ENCODE peak calls at places on chromosomes 11 and 22, in four cellular contexts. E is IMR-90, V is H1, C is H9. A is an unnamed sample.
A peak's percentile ranks its signal among the peaks of the same experiment; 100 is the strongest.

GRCh38 chr11:80948781-80949180 is 1508.0 kb upstream of the TENM4 start:
- DNase-seq in E (no peak), V (no peak), C (no peak), A (no peak)

GRCh38 chr11:67667490-67668190 is 6.8 kb downstream of the ALDH3B2 start:
- DNase-seq in E (no peak), V (no peak), C (no peak), A (no peak)

GRCh38 chr11:124915541-124916369 is 3.3 kb upstream of the HEPN1 start:
- DNase-seq in E (peak; percentile 80), V (no peak), C (no peak), A (no peak)

GRCh38 chr11:8290122-8290810 is 26.6 kb upstream of the LMO1 start:
- DNase-seq in E (no peak), V (no peak), C (peak; percentile 15), A (peak; percentile 46)

GRCh38 chr11:86800956-86801264 is 568 bp downstream of the PRSS23 start:
- DNase-seq in E (no peak), V (no peak), C (no peak), A (no peak)

GRCh38 chr11:101127348-101127698 is 2.3 kb downstream of the PGR start:
- DNase-seq in E (no peak), V (peak; percentile 76), C (peak; percentile 50), A (peak; percentile 49)

GRCh38 chr11:112157274-112157766 is 6.6 kb downstream of the IL18 start:
- DNase-seq in E (peak; percentile 100), V (no peak), C (no peak), A (peak; percentile 26)

GRCh38 chr11:30453705-30454104 is 130.8 kb downstream of the ARL14EP start:
- DNase-seq in E (no peak), V (no peak), C (peak; percentile 58), A (no peak)

GRCh38 chr22:48805516-48805915 is 1022.2 kb downstream of the BRD1 start:
- DNase-seq in E (no peak), V (no peak), C (no peak), A (no peak)

GRCh38 chr11:70076461-70076931 is 1.6 kb upstream of the ANO1 start:
- DNase-seq in E (no peak), V (no peak), C (no peak), A (no peak)

GRCh38 chr11:8709002-8709672 is 26.5 kb downstream of the RPL27A start:
- DNase-seq in E (peak; percentile 95), V (no peak), C (peak; percentile 50), A (no peak)

GRCh38 chr11:60265373-60266214 is 14.9 kb upstream of the MS4A4A start:
- DNase-seq in E (peak; percentile 7), V (no peak), C (no peak), A (peak; percentile 62)

GRCh38 chr11:119323532-119324033 is 6.7 kb upstream of the MCAM start:
- DNase-seq in E (peak; percentile 66), V (peak; percentile 98), C (peak; percentile 82), A (peak; percentile 83)

GRCh38 chr11:119322921-119323531 is 6.1 kb upstream of the MCAM start:
- DNase-seq in E (no peak), V (no peak), C (no peak), A (no peak)

GRCh38 chr11:119324124-119324665 is 7.3 kb upstream of the MCAM start:
- DNase-seq in E (no peak), V (no peak), C (no peak), A (no peak)

GRCh38 chr11:119320593-119321524 is 3.9 kb upstream of the MCAM start:
- DNase-seq in E (peak; percentile 65), V (peak; percentile 78), C (peak; percentile 70), A (peak; percentile 86)

DNA sequence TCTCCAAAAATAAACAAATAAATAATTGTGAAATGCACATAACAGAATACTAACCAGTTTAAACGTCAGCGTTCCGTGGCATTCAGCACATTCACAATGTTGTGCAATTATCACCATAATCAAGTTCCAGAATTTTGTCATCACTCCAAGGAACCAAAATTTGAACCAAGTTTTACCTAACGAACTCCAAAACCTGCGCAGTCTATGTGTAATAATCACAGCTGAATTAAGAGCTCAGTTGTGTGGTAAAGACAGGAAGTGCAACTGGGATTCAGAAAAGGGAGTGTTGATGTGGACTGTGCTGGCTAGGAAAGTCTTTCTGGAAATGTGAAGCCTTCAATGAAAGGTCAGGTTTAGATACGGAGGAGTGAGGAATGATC is 5.4 kb upstream of the MCAM start:
- DNase-seq in E (no peak), V (no peak), C (no peak), A (no peak)
- H3K56ac ChIP-seq in E (peak overlapping the region; percentile 4), V (no peak overlapping the region), C (no peak overlapping the region), A (peak overlapping the region; percentile 28)

GRCh38 chr22:39478461-39478860 is 21.6 kb downstream of the MGAT3 start:
- DNase-seq in E (peak; percentile 6), V (peak; percentile 85), C (peak; percentile 69), A (no peak)
- H3K56ac ChIP-seq in E (no peak overlapping the region), V (no peak overlapping the region), C (no peak overlapping the region), A (no peak overlapping the region)

GRCh38 chr22:44582016-44582415 is 84.0 kb upstream of the RTL6 start:
- DNase-seq in E (no peak), V (no peak), C (peak; percentile 18), A (no peak)
- H3K56ac ChIP-seq in E (no peak overlapping the region), V (no peak overlapping the region), C (no peak overlapping the region), A (no peak overlapping the region)

DNA sequence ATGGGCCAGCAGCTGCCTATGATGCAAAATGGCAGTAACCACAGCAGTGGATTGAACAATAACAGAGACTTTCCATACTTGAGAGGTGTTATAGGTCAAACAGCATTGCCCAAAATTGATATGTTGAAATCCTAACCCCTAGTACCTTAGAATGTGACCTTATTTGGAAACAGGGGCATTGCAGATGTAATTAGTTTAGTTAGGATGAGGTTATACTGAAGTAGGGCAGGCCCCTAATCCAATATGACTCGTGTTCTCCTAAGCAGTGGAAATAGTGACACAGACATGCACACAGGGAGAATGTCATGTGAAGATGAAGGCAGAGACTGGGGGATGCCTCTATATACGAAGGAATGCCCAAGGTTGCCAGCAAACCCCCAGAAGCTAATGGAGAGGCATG is 270.5 kb downstream of the TENM4 start:
- DNase-seq in E (peak; percentile 17), V (no peak), C (no peak), A (no peak)
- H3K56ac ChIP-seq in E (no peak overlapping the region), V (no peak overlapping the region), C (no peak overlapping the region), A (no peak overlapping the region)

A was measured in mesendoderm.